ENCODE peak calls at places on chromosome 19, in five cellular contexts. One of them, this sample, is unnamed.
A peak's percentile ranks its signal among the peaks of the same experiment; 100 is the strongest.

GRCh38 chr19:41373993-41374392 is 2.3 kb upstream of the TMEM91 start:
- DNase-seq in ACHN: peak; percentile 66
- DNase-seq in HT-29: no peak
- DNase-seq in hippocampal formation: peak; percentile 74
- DNase-seq in hypothalamus: peak; percentile 57
- DNase-seq in this sample: peak; percentile 93

GRCh38 chr19:2603320-2603719 is 99.2 kb downstream of the GNG7 start:
- DNase-seq in hypothalamus: no peak
- DNase-seq in ACHN: no peak
- DNase-seq in hippocampal formation: no peak
- DNase-seq in HT-29: no peak
- DNase-seq in this sample: no peak

GRCh38 chr19:47573076-47574026 is at the start of gene ZNF541:
- DNase-seq in hippocampal formation: peak; percentile 39
- DNase-seq in ACHN: no peak
- DNase-seq in hypothalamus: peak; percentile 4
- DNase-seq in HT-29: no peak
- DNase-seq in this sample: no peak

GRCh38 chr19:31332096-31332495 is 17.1 kb downstream of the TSHZ3 start:
- DNase-seq in HT-29: no peak
- DNase-seq in hippocampal formation: no peak
- DNase-seq in ACHN: no peak
- DNase-seq in hypothalamus: no peak
- DNase-seq in this sample: no peak

GRCh38 chr19:47806435-47806834 is 2.1 kb upstream of the TPRX1 start:
- DNase-seq in hippocampal formation: no peak
- DNase-seq in hypothalamus: no peak
- DNase-seq in HT-29: no peak
- DNase-seq in ACHN: no peak
- DNase-seq in this sample: no peak

GRCh38 chr19:12202250-12202649 is 39.4 kb downstream of the ZNF136 start:
- DNase-seq in hippocampal formation: no peak
- DNase-seq in ACHN: no peak
- DNase-seq in HT-29: peak; percentile 34
- DNase-seq in hypothalamus: no peak
- DNase-seq in this sample: no peak

GRCh38 chr19:12777217-12778019 is 2.1 kb upstream of the HOOK2 start:
- DNase-seq in hippocampal formation: peak; percentile 73
- DNase-seq in HT-29: peak; percentile 76
- DNase-seq in ACHN: peak; percentile 71
- DNase-seq in hypothalamus: no peak
- DNase-seq in this sample: no peak

GRCh38 chr19:3576696-3577443 is 4.1 kb downstream of the HMG20B start:
- DNase-seq in HT-29: peak; percentile 49
- DNase-seq in hippocampal formation: peak; percentile 33
- DNase-seq in ACHN: no peak
- DNase-seq in hypothalamus: no peak
- DNase-seq in this sample: no peak

GRCh38 chr19:35486268-35486708 is 4.0 kb downstream of the KRTDAP start:
- DNase-seq in hypothalamus: no peak
- DNase-seq in HT-29: no peak
- DNase-seq in ACHN: no peak
- DNase-seq in hippocampal formation: no peak
- DNase-seq in this sample: no peak

GRCh38 chr19:12783849-12784393 is 7.4 kb upstream of the JUNB start:
- DNase-seq in HT-29: peak; percentile 58
- DNase-seq in ACHN: no peak
- DNase-seq in hippocampal formation: no peak
- DNase-seq in hypothalamus: no peak
- DNase-seq in this sample: no peak

GRCh38 chr19:15337202-15337601 is 4.9 kb upstream of the BRD4 start:
- DNase-seq in HT-29: no peak
- DNase-seq in hypothalamus: no peak
- DNase-seq in ACHN: no peak
- DNase-seq in hippocampal formation: no peak
- DNase-seq in this sample: no peak

GRCh38 chr19:41548954-41549688 is 26.8 kb upstream of the CEACAM21 start:
- DNase-seq in hippocampal formation: no peak
- DNase-seq in hypothalamus: no peak
- DNase-seq in ACHN: no peak
- DNase-seq in HT-29: no peak
- DNase-seq in this sample: no peak

GRCh38 chr19:38837656-38838121 is 6.1 kb upstream of the ECH1 start:
- DNase-seq in ACHN: no peak
- DNase-seq in HT-29: no peak
- DNase-seq in hypothalamus: no peak
- DNase-seq in hippocampal formation: no peak
- DNase-seq in this sample: no peak

GRCh38 chr19:10259162-10259905 is 7.3 kb downstream of the MRPL4 start:
- DNase-seq in hypothalamus: peak; percentile 8
- DNase-seq in hippocampal formation: peak; percentile 38
- DNase-seq in HT-29: peak; percentile 79
- DNase-seq in ACHN: peak; percentile 83
- DNase-seq in this sample: no peak

GRCh38 chr19:853014-853553 is 981 bp downstream of the ELANE start:
- DNase-seq in hypothalamus: no peak
- DNase-seq in ACHN: no peak
- DNase-seq in HT-29: no peak
- DNase-seq in hippocampal formation: no peak
- DNase-seq in this sample: no peak

GRCh38 chr19:4007021-4007835 is at the start of gene PIAS4:
- DNase-seq in HT-29: peak; percentile 86
- DNase-seq in ACHN: peak; percentile 92
- DNase-seq in hippocampal formation: peak; percentile 95
- DNase-seq in hypothalamus: peak; percentile 94
- DNase-seq in this sample: peak; percentile 98

GRCh38 chr19:23070353-23070781 is 46.5 kb upstream of the ZNF730 start:
- DNase-seq in hypothalamus: no peak
- DNase-seq in HT-29: no peak
- DNase-seq in ACHN: no peak
- DNase-seq in hippocampal formation: no peak
- DNase-seq in this sample: no peak

GRCh38 chr19:47786566-47786965 is 8.1 kb downstream of the SELENOW start:
- DNase-seq in hypothalamus: no peak
- DNase-seq in HT-29: no peak
- DNase-seq in ACHN: no peak
- DNase-seq in hippocampal formation: no peak
- DNase-seq in this sample: no peak

GRCh38 chr19:23770672-23771250 is 12.1 kb upstream of the ZNF681 start:
- DNase-seq in hypothalamus: no peak
- DNase-seq in HT-29: no peak
- DNase-seq in hippocampal formation: no peak
- DNase-seq in ACHN: no peak
- DNase-seq in this sample: no peak

GRCh38 chr19:36060430-36060829 is 5.7 kb downstream of the WDR62 start:
- DNase-seq in HT-29: peak; percentile 64
- DNase-seq in ACHN: peak; percentile 35
- DNase-seq in hippocampal formation: peak; percentile 64
- DNase-seq in hypothalamus: no peak
- DNase-seq in this sample: no peak

GRCh38 chr19:43148233-43148632 is 38.1 kb downstream of the PSG5 start:
- DNase-seq in ACHN: no peak
- DNase-seq in HT-29: no peak
- DNase-seq in hypothalamus: no peak
- DNase-seq in hippocampal formation: no peak
- DNase-seq in this sample: no peak

GRCh38 chr19:6071103-6071485 is 39.2 kb downstream of the RFX2 start:
- DNase-seq in HT-29: no peak
- DNase-seq in hypothalamus: no peak
- DNase-seq in ACHN: no peak
- DNase-seq in hippocampal formation: no peak
- DNase-seq in this sample: peak; percentile 88

GRCh38 chr19:46746281-46746965 is at the start of gene STRN4:
- DNase-seq in hippocampal formation: peak; percentile 45
- DNase-seq in ACHN: peak; percentile 49
- DNase-seq in hypothalamus: peak; percentile 17
- DNase-seq in HT-29: peak; percentile 64
- DNase-seq in this sample: no peak

GRCh38 chr19:38711726-38712153 is 32.5 kb downstream of the CAPN12 start:
- DNase-seq in hypothalamus: no peak
- DNase-seq in HT-29: no peak
- DNase-seq in hippocampal formation: no peak
- DNase-seq in ACHN: peak; percentile 41
- DNase-seq in this sample: no peak

GRCh38 chr19:51147663-51148062 is 5.6 kb downstream of the SIGLEC7 start:
- DNase-seq in hippocampal formation: no peak
- DNase-seq in hypothalamus: no peak
- DNase-seq in HT-29: no peak
- DNase-seq in ACHN: no peak
- DNase-seq in this sample: no peak

GRCh38 chr19:7251502-7251901 is 42.7 kb downstream of the INSR start:
- DNase-seq in ACHN: no peak
- DNase-seq in hypothalamus: no peak
- DNase-seq in hippocampal formation: no peak
- DNase-seq in HT-29: no peak
- DNase-seq in this sample: no peak

GRCh38 chr19:38182536-38183210 is 41.3 kb downstream of the DPF1 start:
- DNase-seq in hypothalamus: no peak
- DNase-seq in ACHN: no peak
- DNase-seq in HT-29: no peak
- DNase-seq in hippocampal formation: no peak
- DNase-seq in this sample: no peak

GRCh38 chr19:40907968-40908735 is 26.1 kb upstream of the CYP2A7 start:
- DNase-seq in hippocampal formation: no peak
- DNase-seq in HT-29: no peak
- DNase-seq in hypothalamus: no peak
- DNase-seq in ACHN: no peak
- DNase-seq in this sample: no peak

GRCh38 chr19:19385900-19386339 is 19.6 kb upstream of the GATAD2A start:
- DNase-seq in HT-29: no peak
- DNase-seq in hypothalamus: no peak
- DNase-seq in hippocampal formation: no peak
- DNase-seq in ACHN: no peak
- DNase-seq in this sample: no peak

GRCh38 chr19:4032436-4032835 is 24.9 kb downstream of the PIAS4 start:
- DNase-seq in hippocampal formation: no peak
- DNase-seq in ACHN: no peak
- DNase-seq in hypothalamus: no peak
- DNase-seq in HT-29: no peak
- DNase-seq in this sample: no peak

GRCh38 chr19:48818234-48818823 is 7.5 kb upstream of the BCAT2 start:
- DNase-seq in ACHN: no peak
- DNase-seq in HT-29: no peak
- DNase-seq in hippocampal formation: no peak
- DNase-seq in hypothalamus: no peak
- DNase-seq in this sample: no peak

GRCh38 chr19:45882652-45883585 is 3.0 kb downstream of the IRF2BP1 start:
- DNase-seq in HT-29: peak; percentile 98
- DNase-seq in hippocampal formation: peak; percentile 34
- DNase-seq in hypothalamus: peak; percentile 5
- DNase-seq in ACHN: peak; percentile 86
- DNase-seq in this sample: peak; percentile 96

GRCh38 chr19:41232686-41233085 is 13.7 kb downstream of the AXL start:
- DNase-seq in hypothalamus: no peak
- DNase-seq in ACHN: no peak
- DNase-seq in hippocampal formation: no peak
- DNase-seq in HT-29: no peak
- DNase-seq in this sample: no peak

GRCh38 chr19:18609717-18610051 is 3.0 kb upstream of the TMEM59L start:
- DNase-seq in hypothalamus: no peak
- DNase-seq in hippocampal formation: no peak
- DNase-seq in HT-29: no peak
- DNase-seq in ACHN: no peak
- DNase-seq in this sample: no peak

GRCh38 chr19:3505598-3506383 is at the start of gene FZR1:
- DNase-seq in hippocampal formation: peak; percentile 99
- DNase-seq in HT-29: peak; percentile 95
- DNase-seq in hypothalamus: peak; percentile 93
- DNase-seq in ACHN: peak; percentile 97
- DNase-seq in this sample: peak; percentile 99

GRCh38 chr19:53545271-53546065 is 7.5 kb downstream of the ZNF331 start:
- DNase-seq in hypothalamus: no peak
- DNase-seq in hippocampal formation: no peak
- DNase-seq in HT-29: no peak
- DNase-seq in ACHN: no peak
- DNase-seq in this sample: no peak

This sample was measured in esophagus muscularis mucosa.